ENCODE peak calls at places on chromosome 19, in four cellular contexts. H, J, N and R are unnamed samples.

GRCh38 chr19:58563823-58564222 is 5.4 kb upstream of the UBE2M start:
- DNase-seq in H (no peak), J (no peak), N (no peak), R (no peak)

GRCh38 chr19:47729468-47729798 is 15.9 kb upstream of the NOP53 start:
- DNase-seq in H (peak; percentile 84), J (peak; percentile 66), N (peak; percentile 96), R (no peak)

GRCh38 chr19:28258794-28259193 is 954.2 kb downstream of the UQCRFS1 start:
- DNase-seq in H (no peak), J (no peak), N (no peak), R (no peak)

GRCh38 chr19:3196064-3196932 is 10.6 kb downstream of the NCLN start:
- DNase-seq in H (no peak), J (no peak), N (no peak), R (no peak)

GRCh38 chr19:18322759-18323460 is at the start of gene LSM4:
- DNase-seq in H (peak; percentile 95), J (peak; percentile 99), N (peak; percentile 97), R (peak; percentile 100)

GRCh38 chr19:15418112-15418587 is 638 bp downstream of the AKAP8L start:
- DNase-seq in H (peak; percentile 36), J (no peak), N (no peak), R (no peak)

GRCh38 chr19:3969435-3970312 is 1.2 kb downstream of the DAPK3 start:
- DNase-seq in H (peak; percentile 68), J (peak; percentile 62), N (peak; percentile 64), R (no peak)

GRCh38 chr19:3475449-3475848 is 4.9 kb downstream of the SMIM24 start:
- DNase-seq in H (no peak), J (no peak), N (no peak), R (no peak)

GRCh38 chr19:1987197-1988187 is 28.0 kb downstream of the BTBD2 start:
- DNase-seq in H (no peak), J (peak; percentile 44), N (no peak), R (no peak)

GRCh38 chr19:43465468-43466120 is at the start of gene LYPD3:
- DNase-seq in H (peak; percentile 54), J (peak; percentile 82), N (peak; percentile 91), R (no peak)

GRCh38 chr19:41521860-41522555 is 54.0 kb upstream of the CEACAM21 start:
- DNase-seq in H (no peak), J (peak; percentile 51), N (no peak), R (no peak)

GRCh38 chr19:58572818-58573657 is at the start of gene MZF1:
- DNase-seq in H (peak; percentile 100), J (peak; percentile 100), N (no peak), R (peak; percentile 100)

GRCh38 chr19:860481-861098 is 1.1 kb downstream of the CFD start:
- DNase-seq in H (peak; percentile 80), J (peak; percentile 69), N (peak; percentile 54), R (peak; percentile 50)
- TF ChIP-seq CTCF in H (no peak), J (peak; percentile 47), N (no peak), R (peak; percentile 45)

DNA sequence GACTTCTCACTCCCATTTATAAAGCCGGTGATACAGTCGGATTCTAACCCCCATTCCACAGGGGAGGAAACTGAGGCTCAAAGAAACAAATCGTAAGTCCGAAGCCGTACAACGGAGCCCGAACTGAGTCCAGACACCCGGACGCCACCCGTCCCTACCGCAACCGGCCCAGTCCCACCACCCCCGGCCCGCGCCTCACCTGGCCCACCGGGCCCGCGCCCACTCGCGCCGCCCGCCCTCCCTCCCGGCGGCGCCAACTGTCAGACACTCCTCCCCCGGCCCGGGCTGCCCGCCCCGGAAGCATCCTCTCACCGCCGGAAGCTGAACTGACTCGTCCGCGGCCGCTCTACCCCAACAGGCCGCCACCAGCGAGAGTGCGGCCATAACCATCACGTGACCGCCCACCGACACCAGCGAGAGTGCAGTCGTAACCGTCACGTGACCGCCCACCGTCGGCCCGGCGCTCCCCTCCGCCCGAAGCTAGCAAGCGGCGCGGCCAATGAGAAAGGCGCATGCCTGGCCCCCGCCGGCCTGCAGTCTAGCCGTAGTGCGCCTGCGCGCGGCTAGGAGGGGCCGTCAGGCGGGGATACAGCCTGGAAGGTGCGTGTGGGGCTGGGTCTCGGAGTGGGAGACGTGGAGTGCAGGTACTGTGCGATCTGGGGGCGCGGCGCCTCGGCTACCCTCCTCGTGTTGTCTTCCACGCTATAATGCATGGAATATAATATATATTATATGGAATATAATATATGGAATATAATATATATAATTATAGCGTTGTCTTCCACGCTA is at the start of the genes C19orf47 and PLD3:
- DNase-seq in H (peak; percentile 99), J (peak; percentile 99), N (peak; percentile 95), R (peak; percentile 99)
- H2AFZ ChIP-seq in H (peak within 1 kb of the TSS; percentile 88), J (peak within 1 kb of the TSS; percentile 80), N (peak within 1 kb of the TSS; percentile 99), R (peak within 1 kb of the TSS; percentile 80)

GRCh38 chr19:37987356-37988332 is 80.6 kb downstream of the SIPA1L3 start:
- DNase-seq in H (no peak), J (peak; percentile 77), N (no peak), R (peak; percentile 64)
- H3K4me1 ChIP-seq in H (no peaks in the 10 kb centered on the region), J (peaks cover 60% of the 10 kb centered on the region), N (peaks cover 41% of the 10 kb centered on the region), R (peaks cover 53% of the 10 kb centered on the region)

GRCh38 chr19:19553670-19554069 is 15.6 kb downstream of the CILP2 start:
- DNase-seq in H (no peak), J (no peak), N (no peak), R (no peak)

GRCh38 chr19:19551862-19552192 is 13.8 kb downstream of the CILP2 start:
- DNase-seq in H (no peak), J (no peak), N (no peak), R (no peak)

GRCh38 chr19:19554074-19555023 is 16.3 kb downstream of the CILP2 start:
- DNase-seq in H (peak; percentile 35), J (peak; percentile 84), N (no peak), R (peak; percentile 60)

GRCh38 chr19:19550972-19551861 is 13.2 kb downstream of the CILP2 start:
- DNase-seq in H (no peak), J (no peak), N (no peak), R (no peak)

GRCh38 chr19:19552811-19553210 is 14.7 kb downstream of the CILP2 start:
- DNase-seq in H (peak; percentile 21), J (peak; percentile 79), N (no peak), R (peak; percentile 19)
- TF ChIP-seq CTCF in H (peak; percentile 76), J (peak; percentile 74), N (peak; percentile 85), R (peak; percentile 46)

GRCh38 chr19:14072535-14073231 is at the start of gene MISP3:
- DNase-seq in H (peak; percentile 34), J (peak; percentile 46), N (peak; percentile 48), R (peak; percentile 49)

GRCh38 chr19:14070268-14071050 is 2.1 kb upstream of the MISP3 start:
- DNase-seq in H (no peak), J (no peak), N (no peak), R (no peak)

GRCh38 chr19:14073232-14073924 is 792 bp downstream of the MISP3 start:
- DNase-seq in H (peak; percentile 78), J (peak; percentile 74), N (peak; percentile 61), R (peak; percentile 88)

GRCh38 chr19:14078406-14078805 is 5.8 kb downstream of the MISP3 start:
- DNase-seq in H (no peak), J (no peak), N (no peak), R (no peak)

DNA sequence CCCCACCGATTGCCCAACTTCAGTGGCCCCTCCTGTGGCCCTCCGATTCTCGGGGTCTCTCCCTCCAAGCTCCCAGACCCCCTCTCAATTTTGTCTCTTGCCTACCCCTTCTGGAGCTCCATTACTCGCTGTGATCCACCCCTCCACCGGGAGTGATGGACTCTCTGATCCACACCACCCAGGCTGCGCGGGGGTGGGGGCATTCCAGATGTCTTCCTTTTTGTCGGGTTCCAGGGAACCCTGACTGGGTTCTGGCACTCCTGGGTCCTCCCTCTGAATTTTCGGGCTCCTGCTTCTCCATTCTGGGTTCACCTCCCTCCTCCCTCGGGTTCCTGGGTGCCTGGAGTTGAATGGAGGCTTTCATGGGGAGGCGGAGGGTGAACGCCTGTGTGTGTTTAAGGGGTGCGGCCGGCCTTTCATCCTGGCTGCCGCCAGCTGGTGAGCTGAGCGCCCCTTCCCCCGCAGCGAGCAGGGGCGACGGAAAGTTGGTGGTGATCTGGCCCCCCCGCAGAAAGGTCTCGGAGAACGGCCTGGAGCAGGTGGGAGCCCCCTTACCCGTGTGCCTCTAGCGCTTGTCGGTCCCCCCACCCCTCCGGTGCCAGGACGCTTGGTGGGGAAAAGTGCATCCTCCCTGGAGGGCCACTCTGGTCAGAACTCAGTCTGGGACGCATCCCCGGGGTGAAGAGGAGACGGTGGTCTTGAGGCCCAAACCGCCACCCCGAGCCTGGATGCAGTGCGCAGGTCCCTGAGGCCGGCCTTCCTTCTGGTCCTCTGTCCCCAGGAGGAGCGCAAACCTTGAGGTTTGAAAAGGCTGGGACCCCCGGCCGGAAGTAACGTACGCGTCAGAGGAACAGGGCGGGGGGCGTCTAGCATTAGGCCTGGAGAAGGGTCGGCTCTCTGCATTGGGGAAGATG is 1.6 kb downstream of the MISP3 start:
- DNase-seq in H (no peak), J (no peak), N (peak; percentile 50), R (peak; percentile 36)
- H2AFZ ChIP-seq in H (peak overlapping the region; percentile 50), J (peak overlapping the region; percentile 92), N (peak overlapping the region; percentile 83), R (peak overlapping the region; percentile 76)